ENCODE peak calls at places on chromosomes 11 and 22, in four cellular contexts. Q is IMR-90, Z is neural progenitor cell, T is PC-3. J is an unnamed sample. For H3K36me3 and H3K4me1, the result is how much of the 10 kb centered on the place peaks cover.

GRCh38 chr11:46914363-46914762 is 4.0 kb downstream of the LRP4 start:
- DNase-seq in Q (peak), Z (peak), T (peak), J (peak)

GRCh38 chr11:70494559-70495350 is 96.4 kb downstream of the CTTN start:
- DNase-seq in Q (no peak), Z (no peak), T (no peak), J (peak)

GRCh38 chr11:19772480-19772879 is 59.8 kb downstream of the NAV2 start:
- DNase-seq in Q (no peak), Z (peak), T (no peak), J (no peak)

GRCh38 chr11:96095884-96096301 is 172.0 kb upstream of the MTMR2 start:
- DNase-seq in Q (no peak), Z (no peak), T (peak), J (no peak)

GRCh38 chr11:73384871-73385692 is 8.9 kb downstream of the RELT start:
- DNase-seq in Q (no peak), Z (no peak), T (no peak), J (peak)

GRCh38 chr11:2273771-2274170 is 3.4 kb upstream of the ASCL2 start:
- DNase-seq in Q (no peak), Z (no peak), T (peak), J (peak)

GRCh38 chr11:59010693-59011092 is 71.4 kb downstream of the GLYATL1 start:
- DNase-seq in Q (no peak), Z (no peak), T (no peak), J (no peak)

GRCh38 chr11:45245237-45246045 is 40.7 kb downstream of the SYT13 start:
- DNase-seq in Q (no peak), Z (no peak), T (no peak), J (no peak)

GRCh38 chr22:38788417-38788816 is 5.5 kb downstream of the DNAL4 start:
- DNase-seq in Q (peak), Z (no peak), T (peak), J (peak)

GRCh38 chr11:71580057-71581003 is 2.3 kb downstream of the KRTAP5-11 start:
- DNase-seq in Q (peak), Z (peak), T (peak), J (peak)

GRCh38 chr11:124199702-124200101 is 16.6 kb downstream of the OR10D3 start:
- DNase-seq in Q (peak), Z (no peak), T (peak), J (no peak)

GRCh38 chr11:110715541-110715940 is 3.3 kb upstream of the ARHGAP20 start:
- DNase-seq in Q (peak), Z (no peak), T (no peak), J (peak)

GRCh38 chr11:45289369-45289768 is 3.2 kb upstream of the SYT13 start:
- DNase-seq in Q (peak), Z (no peak), T (peak), J (peak)

GRCh38 chr22:25193548-25193947 is 6.1 kb upstream of the CRYBB3 start:
- DNase-seq in Q (no peak), Z (peak), T (no peak), J (peak)

GRCh38 chr11:130522284-130522961 is 74.0 kb downstream of the ADAMTS15 start:
- DNase-seq in Q (peak), Z (peak), T (peak), J (peak)

GRCh38 chr11:67194096-67194495 is 72.2 kb upstream of the GRK2 start:
- DNase-seq in Q (no peak), Z (no peak), T (no peak), J (no peak)

GRCh38 chr11:68828155-68828931 is 13.4 kb downstream of the CPT1A start:
- DNase-seq in Q (no peak), Z (no peak), T (no peak), J (no peak)

GRCh38 chr22:41557401-41558240 is 3.2 kb upstream of the CSDC2 start:
- DNase-seq in Q (peak), Z (no peak), T (no peak), J (peak)

GRCh38 chr22:37190262-37190780 is 2.3 kb upstream of the C1QTNF6 start:
- DNase-seq in Q (no peak), Z (no peak), T (peak), J (no peak)

GRCh38 chr22:37137131-37137530 is 12.6 kb downstream of the IL2RB start:
- DNase-seq in Q (no peak), Z (no peak), T (no peak), J (peak)

GRCh38 chr11:64123102-64123434 is 42.8 kb downstream of the MACROD1 start:
- DNase-seq in Q (no peak), Z (no peak), T (no peak), J (no peak)

GRCh38 chr11:1150769-1151365 is 6.9 kb upstream of the MUC5AC start:
- DNase-seq in Q (peak), Z (no peak), T (peak), J (peak)

GRCh38 chr22:39960791-39961746 is 872 bp downstream of the TMA7B start:
- DNase-seq in Q (peak), Z (no peak), T (peak), J (peak)

GRCh38 chr22:33865248-33865647 is 55.0 kb downstream of the LARGE1 start:
- DNase-seq in Q (no peak), Z (no peak), T (peak), J (no peak)

GRCh38 chr11:126007263-126007662 is 55.4 kb downstream of the CDON start:
- DNase-seq in Q (peak), Z (no peak), T (peak), J (no peak)

GRCh38 chr22:29334696-29335344 is 19.3 kb upstream of the RASL10A start:
- DNase-seq in Q (no peak), Z (no peak), T (peak), J (peak)
- H3K36me3 ChIP-seq in Q (under half), Z (under half), T (under half), J (under half)

GRCh38 chr11:61526229-61526628 is 17.7 kb downstream of the LRRC10B start:
- DNase-seq in Q (no peak), Z (no peak), T (no peak), J (no peak)
- H3K4me2 ChIP-seq in Q (no peak), Z (no peak), T (no peak), J (no peak)

GRCh38 chr11:119666061-119666460 is 62.9 kb downstream of the NECTIN1 start:
- DNase-seq in Q (no peak), Z (no peak), T (no peak), J (no peak)
- H3K4me1 ChIP-seq in Q (under half), Z (under half), T (under half), J (under half)

DNA sequence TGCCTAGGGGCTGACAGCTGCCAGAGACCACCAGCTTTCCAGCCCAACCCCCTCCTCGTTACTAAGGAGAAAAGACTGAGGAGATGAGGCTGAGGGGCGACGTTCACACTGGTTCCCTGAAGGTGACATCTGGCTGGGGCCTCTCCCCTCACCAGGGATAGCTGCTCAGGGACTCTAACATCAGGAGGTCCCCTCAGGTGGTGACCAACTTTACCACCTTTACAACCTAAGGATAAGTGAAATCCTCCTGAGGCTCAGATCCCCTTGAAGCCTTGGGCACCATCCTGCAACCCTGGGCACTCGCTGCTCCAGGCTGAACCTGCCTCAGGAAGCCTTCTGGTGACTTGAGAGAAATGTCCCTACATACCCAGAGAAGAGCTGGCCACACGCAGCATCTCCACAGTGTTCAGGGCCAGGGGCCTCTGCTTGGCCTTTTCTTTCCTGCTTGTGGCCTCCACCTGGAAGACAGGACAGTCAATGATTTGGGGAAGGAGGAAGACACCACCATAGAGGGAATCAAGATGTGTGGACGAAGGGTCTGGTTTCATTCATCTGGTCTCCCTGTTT is 12.4 kb upstream of the PPM1F start:
- DNase-seq in Q (no peak), Z (no peak), T (no peak), J (peak)
- H3K36me3 ChIP-seq in Q (half or more), Z (under half), T (under half), J (half or more)

GRCh38 chr11:133506551-133507094 is 25.7 kb downstream of the OPCML start:
- DNase-seq in Q (no peak), Z (no peak), T (no peak), J (no peak)
- H3K4me2 ChIP-seq in Q (no peak), Z (peak), T (no peak), J (no peak)

DNA sequence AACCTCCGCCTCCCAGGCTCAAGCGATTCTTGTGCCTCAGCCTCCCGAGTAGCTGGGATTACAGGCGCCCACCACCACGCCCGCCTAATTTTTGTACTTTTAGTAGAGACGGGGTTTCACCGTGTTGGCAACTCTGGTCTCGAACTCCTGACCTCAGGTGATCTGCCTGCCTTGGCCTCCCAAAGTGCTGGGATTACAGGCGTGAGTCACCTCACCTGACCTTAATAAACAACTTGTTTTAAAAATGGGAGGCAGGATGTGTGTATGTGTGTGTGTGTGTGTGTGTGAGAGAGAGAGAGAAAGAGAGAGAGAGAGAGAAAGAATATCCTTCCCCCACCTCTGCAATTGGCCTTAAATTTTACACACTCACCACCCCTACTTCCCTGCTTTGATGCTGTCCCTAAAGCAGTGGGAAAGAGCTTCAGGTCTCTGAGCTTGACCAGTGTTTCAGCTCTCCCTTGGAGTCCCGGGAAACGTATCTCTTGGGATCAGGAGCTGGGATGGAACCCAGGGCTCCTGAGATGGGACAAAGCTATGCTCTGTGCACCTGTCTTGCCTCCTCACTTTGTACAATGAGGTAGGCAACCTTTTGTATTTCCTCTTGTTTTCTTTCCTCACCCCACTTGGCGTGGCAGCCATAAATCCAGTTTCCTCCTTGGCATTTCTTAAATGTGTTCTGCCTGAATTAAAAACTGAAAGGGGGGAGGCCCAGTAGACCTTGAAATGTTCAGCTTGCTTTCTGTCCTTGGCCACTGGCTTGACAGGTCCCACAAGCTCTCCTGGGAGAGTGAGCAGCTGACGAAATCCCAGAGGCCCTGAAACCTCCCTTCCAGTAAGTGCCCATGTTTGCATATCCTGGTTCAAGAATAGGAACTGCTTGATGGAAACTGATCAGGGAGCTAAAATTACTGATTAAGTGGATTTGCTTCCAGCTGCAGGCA is 17.8 kb upstream of the XBP1 start:
- DNase-seq in Q (no peak), Z (no peak), T (peak), J (no peak)
- H3K4me1 ChIP-seq in Q (under half), Z (under half), T (under half), J (under half)

GRCh38 chr11:77724639-77725038 is 87.0 kb upstream of the CLNS1A start:
- DNase-seq in Q (no peak), Z (peak), T (no peak), J (no peak)
- H3K36me3 ChIP-seq in Q (under half), Z (under half), T (under half), J (under half)

GRCh38 chr22:43919106-43919965 is 4.3 kb upstream of the PNPLA3 start:
- DNase-seq in Q (peak), Z (no peak), T (peak), J (peak)
- H3K4me2 ChIP-seq in Q (no peak), Z (no peak), T (no peak), J (peak)

DNA sequence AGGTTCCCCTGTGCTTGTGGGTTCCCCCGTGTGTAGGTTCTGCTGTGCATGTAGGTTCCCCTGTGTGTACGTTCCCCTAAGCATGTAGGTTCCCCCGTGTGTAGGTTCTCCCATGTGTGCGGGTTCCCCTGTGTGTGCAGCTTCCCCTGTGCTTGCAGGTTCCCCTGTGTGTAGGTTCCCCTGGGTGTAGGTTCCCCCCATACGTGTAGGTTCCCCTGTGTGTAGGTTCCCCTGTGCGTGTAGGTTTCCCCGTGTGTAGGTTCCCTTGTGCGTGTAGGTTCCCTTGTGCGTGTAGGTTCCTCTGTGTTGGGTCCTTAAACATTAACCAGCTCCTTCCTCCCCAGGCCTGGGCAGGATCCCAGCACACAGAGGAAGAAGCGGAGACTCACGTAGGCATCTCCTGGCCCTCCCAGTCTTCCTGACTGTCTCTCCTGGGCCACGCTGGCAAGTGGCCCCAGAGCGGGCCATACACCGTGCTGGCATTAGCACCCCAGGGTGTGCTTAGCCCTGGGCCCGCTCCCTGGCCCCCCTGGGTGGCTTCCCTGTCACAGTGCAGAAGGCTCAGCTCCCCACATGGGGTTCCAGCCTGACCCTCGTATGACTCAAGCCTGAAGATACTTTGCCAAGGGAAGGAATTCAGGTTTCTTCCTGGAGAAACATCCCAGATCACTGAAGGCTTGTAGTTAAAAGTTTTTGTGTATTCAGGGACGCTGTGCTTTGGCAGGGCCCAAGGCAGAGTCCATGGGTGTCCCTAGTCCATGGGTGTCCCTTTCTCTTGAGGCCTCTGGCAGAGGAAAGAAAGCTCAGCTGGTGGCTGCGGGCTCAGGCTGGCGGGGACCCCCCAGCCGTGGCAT is 2.7 kb upstream of the GRAMD4 start:
- DNase-seq in Q (peak), Z (no peak), T (no peak), J (peak)
- H3K4me1 ChIP-seq in Q (under half), Z (under half), T (under half), J (under half)

GRCh38 chr22:29380032-29380781 is 8.2 kb downstream of the AP1B1 start:
- DNase-seq in Q (peak), Z (no peak), T (peak), J (peak)

GRCh38 chr22:29380856-29381255 is 7.5 kb downstream of the AP1B1 start:
- DNase-seq in Q (no peak), Z (no peak), T (no peak), J (no peak)

GRCh38 chr22:29375436-29376076 is 12.8 kb downstream of the AP1B1 start:
- DNase-seq in Q (peak), Z (no peak), T (no peak), J (no peak)

GRCh38 chr22:29379258-29379657 is 9.1 kb downstream of the AP1B1 start:
- DNase-seq in Q (no peak), Z (no peak), T (no peak), J (no peak)

DNA sequence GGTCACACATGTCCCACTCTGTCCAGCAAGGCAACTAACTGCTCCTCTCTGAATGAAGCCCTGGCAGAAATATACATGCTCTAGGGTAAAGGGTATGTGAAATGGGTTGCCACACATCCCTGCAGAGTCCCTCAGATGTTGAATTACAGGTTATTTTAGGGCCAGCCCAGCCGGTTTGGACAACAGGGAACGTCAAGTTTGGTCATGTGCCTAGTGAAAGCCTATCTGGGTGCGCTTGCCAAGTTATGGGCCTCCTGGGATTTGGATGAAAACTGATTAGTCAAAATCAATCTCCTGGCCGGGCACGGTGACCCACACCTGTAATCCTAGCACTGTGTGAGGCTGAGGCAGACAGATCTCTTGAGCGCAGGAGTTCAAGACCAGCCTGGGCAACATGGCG is 10.4 kb downstream of the AP1B1 start:
- DNase-seq in Q (no peak), Z (no peak), T (peak), J (no peak)
- H3K36me3 ChIP-seq in Q (under half), Z (under half), T (under half), J (under half)

J was measured in osteoblast.